ENCODE peak calls at places on chromosomes 6 and 20, in five cellular contexts. One of them, this sample, is unnamed.

GRCh38 chr20:3471397-3472021 is 691 bp downstream of the ATRN start:
- DNase-seq in GM23338: peak
- DNase-seq in lower lobe of right lung: no peak
- DNase-seq in HCT116: no peak
- DNase-seq in GM06990: no peak
- DNase-seq in this sample: no peak

GRCh38 chr6:63440057-63440456 is 120.3 kb upstream of the LGSN start:
- DNase-seq in GM23338: no peak
- DNase-seq in lower lobe of right lung: no peak
- DNase-seq in HCT116: no peak
- DNase-seq in GM06990: no peak
- DNase-seq in this sample: no peak

GRCh38 chr6:890995-891394 is 198.1 kb upstream of the EXOC2 start:
- DNase-seq in GM23338: no peak
- DNase-seq in lower lobe of right lung: no peak
- DNase-seq in HCT116: no peak
- DNase-seq in GM06990: no peak
- DNase-seq in this sample: no peak

GRCh38 chr20:36818831-36819230 is 45.3 kb upstream of the DSN1 start:
- DNase-seq in GM23338: no peak
- DNase-seq in lower lobe of right lung: no peak
- DNase-seq in HCT116: no peak
- DNase-seq in GM06990: no peak
- DNase-seq in this sample: no peak

GRCh38 chr6:53811082-53811481 is 16.3 kb downstream of the LRRC1 start:
- DNase-seq in GM23338: no peak
- DNase-seq in lower lobe of right lung: peak
- DNase-seq in HCT116: peak
- DNase-seq in GM06990: peak
- DNase-seq in this sample: peak

GRCh38 chr6:147166360-147166944 is 37.8 kb upstream of the STXBP5 start:
- DNase-seq in GM23338: no peak
- DNase-seq in lower lobe of right lung: no peak
- DNase-seq in HCT116: no peak
- DNase-seq in GM06990: no peak
- DNase-seq in this sample: no peak

GRCh38 chr6:98639236-98639635 is 195.1 kb upstream of the POU3F2 start:
- DNase-seq in GM23338: no peak
- DNase-seq in lower lobe of right lung: no peak
- DNase-seq in HCT116: no peak
- DNase-seq in GM06990: no peak
- DNase-seq in this sample: no peak

GRCh38 chr20:8709627-8710026 is 359.3 kb upstream of the PLCB4 start:
- DNase-seq in GM23338: no peak
- DNase-seq in lower lobe of right lung: no peak
- DNase-seq in HCT116: no peak
- DNase-seq in GM06990: no peak
- DNase-seq in this sample: no peak

GRCh38 chr20:48214601-48215000 is 429.3 kb upstream of the SULF2 start:
- DNase-seq in GM23338: no peak
- DNase-seq in lower lobe of right lung: no peak
- DNase-seq in HCT116: no peak
- DNase-seq in GM06990: no peak
- DNase-seq in this sample: no peak

GRCh38 chr20:44034965-44035635 is 120.4 kb downstream of the TOX2 start:
- DNase-seq in GM23338: no peak
- DNase-seq in lower lobe of right lung: no peak
- DNase-seq in HCT116: no peak
- DNase-seq in GM06990: no peak
- DNase-seq in this sample: no peak

GRCh38 chr20:47704746-47705496 is 80.4 kb downstream of the SULF2 start:
- DNase-seq in GM23338: no peak
- DNase-seq in lower lobe of right lung: no peak
- DNase-seq in HCT116: no peak
- DNase-seq in GM06990: no peak
- DNase-seq in this sample: no peak

GRCh38 chr6:56767435-56767834 is 124.7 kb upstream of the DST start:
- DNase-seq in GM23338: no peak
- DNase-seq in lower lobe of right lung: no peak
- DNase-seq in HCT116: no peak
- DNase-seq in GM06990: no peak
- DNase-seq in this sample: no peak

GRCh38 chr6:56766806-56767178 is 124.1 kb upstream of the DST start:
- DNase-seq in GM23338: no peak
- DNase-seq in lower lobe of right lung: no peak
- DNase-seq in HCT116: no peak
- DNase-seq in GM06990: peak
- DNase-seq in this sample: peak

GRCh38 chr6:56770011-56770520 is 127.4 kb upstream of the DST start:
- DNase-seq in GM23338: no peak
- DNase-seq in lower lobe of right lung: no peak
- DNase-seq in HCT116: no peak
- DNase-seq in GM06990: no peak
- DNase-seq in this sample: no peak

GRCh38 chr6:56766139-56766805 is 123.6 kb upstream of the DST start:
- DNase-seq in GM23338: no peak
- DNase-seq in lower lobe of right lung: no peak
- DNase-seq in HCT116: no peak
- DNase-seq in GM06990: no peak
- DNase-seq in this sample: no peak

DNA sequence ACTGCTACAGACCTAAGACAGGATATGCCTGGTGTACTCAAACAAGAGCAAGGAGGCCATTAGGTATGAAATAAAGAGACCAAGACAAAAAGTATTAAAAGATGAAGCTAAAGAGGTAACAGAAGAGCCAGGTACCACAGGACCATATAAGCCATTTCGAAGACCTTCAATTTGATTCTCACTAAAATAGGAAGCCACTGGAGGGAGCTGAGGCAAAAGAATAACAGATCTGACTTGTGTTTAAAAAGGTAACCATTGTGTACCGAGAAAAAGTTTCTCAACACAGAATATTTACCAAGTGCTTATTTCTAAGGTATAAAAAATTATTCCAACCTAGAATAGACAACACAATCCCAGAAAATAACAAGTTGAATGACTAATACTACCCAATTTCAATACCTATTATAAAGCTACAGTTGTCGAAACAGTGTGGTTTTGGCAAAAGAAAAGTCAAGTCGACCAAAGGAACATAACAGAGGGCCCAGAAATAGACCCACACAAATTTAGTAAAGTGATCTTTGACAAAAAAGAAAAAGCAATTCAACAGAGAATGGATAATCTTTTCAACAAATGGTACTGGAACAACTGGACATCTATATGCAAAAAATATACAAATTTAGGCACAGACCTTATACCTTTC is 125.3 kb upstream of the DST start:
- DNase-seq in GM23338: peak
- DNase-seq in lower lobe of right lung: no peak
- DNase-seq in HCT116: no peak
- DNase-seq in GM06990: no peak
- DNase-seq in this sample: peak
- TF ChIP-seq CTCF in GM23338: no peak
- TF ChIP-seq CTCF in lower lobe of right lung: no peak
- TF ChIP-seq CTCF in HCT116: peak
- TF ChIP-seq CTCF in GM06990: peak
- TF ChIP-seq CTCF in this sample: no peak

GRCh38 chr6:30515106-30515505 is 25.8 kb downstream of the HLA-E start:
- DNase-seq in GM23338: peak
- DNase-seq in lower lobe of right lung: no peak
- DNase-seq in HCT116: no peak
- DNase-seq in GM06990: no peak
- DNase-seq in this sample: no peak
- H3K4me3 ChIP-seq in GM23338: peak
- H3K4me3 ChIP-seq in lower lobe of right lung: peak
- H3K4me3 ChIP-seq in HCT116: no peak
- H3K4me3 ChIP-seq in GM06990: no peak
- H3K4me3 ChIP-seq in this sample: no peak

GRCh38 chr6:89638320-89639195 is at the start of gene LYRM2:
- DNase-seq in GM23338: peak
- DNase-seq in lower lobe of right lung: peak
- DNase-seq in HCT116: peak
- DNase-seq in GM06990: peak
- DNase-seq in this sample: peak
- TF ChIP-seq CTCF in GM23338: no peak
- TF ChIP-seq CTCF in lower lobe of right lung: no peak
- TF ChIP-seq CTCF in HCT116: no peak
- TF ChIP-seq CTCF in GM06990: no peak
- TF ChIP-seq CTCF in this sample: no peak

GRCh38 chr6:131288214-131288613 is 152.9 kb downstream of the AKAP7 start:
- DNase-seq in GM23338: no peak
- DNase-seq in lower lobe of right lung: no peak
- DNase-seq in HCT116: no peak
- DNase-seq in GM06990: no peak
- DNase-seq in this sample: no peak
- H3K4me3 ChIP-seq in GM23338: no peak
- H3K4me3 ChIP-seq in lower lobe of right lung: no peak
- H3K4me3 ChIP-seq in HCT116: no peak
- H3K4me3 ChIP-seq in GM06990: no peak
- H3K4me3 ChIP-seq in this sample: no peak

GRCh38 chr6:136288566-136289326 is 900 bp downstream of the BCLAF1 start:
- DNase-seq in GM23338: peak
- DNase-seq in lower lobe of right lung: peak
- DNase-seq in HCT116: peak
- DNase-seq in GM06990: no peak
- DNase-seq in this sample: peak
- TF ChIP-seq CTCF in GM23338: peak
- TF ChIP-seq CTCF in lower lobe of right lung: no peak
- TF ChIP-seq CTCF in HCT116: no peak
- TF ChIP-seq CTCF in GM06990: peak
- TF ChIP-seq CTCF in this sample: no peak

DNA sequence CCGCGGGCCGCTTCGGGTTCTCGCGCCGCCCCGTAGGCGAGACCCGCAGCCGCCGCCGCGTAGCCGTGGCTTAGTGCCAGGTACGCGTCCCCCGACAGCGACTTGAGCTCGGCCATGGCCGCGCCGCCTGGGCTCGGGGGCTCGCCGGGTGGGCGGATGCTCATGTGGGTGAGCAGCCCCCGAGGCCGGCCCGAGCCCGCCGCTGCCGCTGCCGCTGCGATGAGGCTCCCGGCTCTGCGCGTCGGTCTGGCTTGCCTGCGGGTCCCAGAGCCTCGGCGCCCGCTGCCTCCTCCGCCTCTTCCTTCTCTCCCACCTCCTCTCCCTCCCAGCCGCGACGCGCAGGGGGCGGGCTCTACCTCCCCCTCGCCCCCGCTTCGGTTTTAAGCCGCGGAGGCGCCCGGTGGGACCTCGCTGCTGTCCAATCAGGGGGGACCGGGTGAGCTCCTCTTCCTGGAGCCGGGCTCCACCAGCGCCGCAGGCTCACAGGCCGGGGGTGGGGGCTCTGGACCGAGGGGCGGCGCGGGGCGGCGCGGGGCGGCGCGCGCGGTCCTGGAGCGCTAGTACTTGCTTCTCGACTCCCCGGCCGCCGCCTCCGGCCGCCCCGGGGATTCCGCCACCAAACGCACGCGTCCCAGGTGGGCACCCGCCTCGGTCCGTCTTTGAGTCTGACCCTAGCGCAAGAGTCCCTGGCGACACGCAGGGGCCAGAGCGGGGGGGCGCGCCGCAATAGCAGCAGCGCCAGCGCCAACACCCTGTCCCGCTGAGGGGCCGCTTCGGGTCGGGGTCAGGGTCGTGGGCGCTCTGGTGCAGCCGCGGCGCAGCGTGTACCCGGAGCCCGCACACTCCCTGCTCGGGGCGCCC is at the start of gene BHLHE23:
- DNase-seq in GM23338: peak
- DNase-seq in lower lobe of right lung: no peak
- DNase-seq in HCT116: no peak
- DNase-seq in GM06990: no peak
- DNase-seq in this sample: no peak
- H3K4me3 ChIP-seq in GM23338: peak
- H3K4me3 ChIP-seq in lower lobe of right lung: peak
- H3K4me3 ChIP-seq in HCT116: no peak
- H3K4me3 ChIP-seq in GM06990: no peak
- H3K4me3 ChIP-seq in this sample: no peak